ENCODE peak calls at places on chromosome 4, in four cellular contexts. I is HepG2, H is A549, U is GM12878. Y is an unnamed sample.

GRCh38 chr4:12852338-12853307 is 631.5 kb downstream of the RAB28 start:
- DNase-seq in I (peak; percentile 76), U (no peak), H (peak; percentile 23), Y (peak; percentile 49)

GRCh38 chr4:15162046-15162445 is 159.8 kb downstream of the CPEB2 start:
- DNase-seq in U (no peak), I (no peak), H (no peak), Y (no peak)

GRCh38 chr4:7394184-7394575 is 40.5 kb downstream of the PSAPL1 start:
- DNase-seq in I (no peak), U (no peak), H (no peak), Y (no peak)

GRCh38 chr4:10011885-10012284 is 9.4 kb downstream of the SLC2A9 start:
- DNase-seq in H (no peak), I (no peak), U (no peak), Y (no peak)

GRCh38 chr4:77921701-77922100 is 59.1 kb downstream of the MRPL1 start:
- DNase-seq in I (peak; percentile 84), H (peak; percentile 35), U (no peak), Y (peak; percentile 97)

GRCh38 chr4:159210975-159211374 is 108.1 kb downstream of the RAPGEF2 start:
- DNase-seq in H (no peak), I (no peak), U (no peak), Y (no peak)

GRCh38 chr4:74583066-74583700 is 138.2 kb downstream of the AREG start:
- DNase-seq in I (no peak), H (no peak), U (no peak), Y (no peak)

GRCh38 chr4:156475322-156475721 is 496.3 kb downstream of the PDGFC start:
- DNase-seq in H (no peak), I (peak; percentile 15), U (no peak), Y (peak; percentile 69)

GRCh38 chr4:83850435-83850834 is 314.5 kb downstream of the GPAT3 start:
- DNase-seq in U (no peak), H (peak; percentile 12), I (no peak), Y (no peak)

GRCh38 chr4:42627887-42628646 is 28.8 kb downstream of the ATP8A1 start:
- DNase-seq in U (peak; percentile 97), H (no peak), I (no peak), Y (no peak)

GRCh38 chr4:140856692-140857091 is 100.5 kb upstream of the TBC1D9 start:
- DNase-seq in I (no peak), H (no peak), U (no peak), Y (no peak)

DNA sequence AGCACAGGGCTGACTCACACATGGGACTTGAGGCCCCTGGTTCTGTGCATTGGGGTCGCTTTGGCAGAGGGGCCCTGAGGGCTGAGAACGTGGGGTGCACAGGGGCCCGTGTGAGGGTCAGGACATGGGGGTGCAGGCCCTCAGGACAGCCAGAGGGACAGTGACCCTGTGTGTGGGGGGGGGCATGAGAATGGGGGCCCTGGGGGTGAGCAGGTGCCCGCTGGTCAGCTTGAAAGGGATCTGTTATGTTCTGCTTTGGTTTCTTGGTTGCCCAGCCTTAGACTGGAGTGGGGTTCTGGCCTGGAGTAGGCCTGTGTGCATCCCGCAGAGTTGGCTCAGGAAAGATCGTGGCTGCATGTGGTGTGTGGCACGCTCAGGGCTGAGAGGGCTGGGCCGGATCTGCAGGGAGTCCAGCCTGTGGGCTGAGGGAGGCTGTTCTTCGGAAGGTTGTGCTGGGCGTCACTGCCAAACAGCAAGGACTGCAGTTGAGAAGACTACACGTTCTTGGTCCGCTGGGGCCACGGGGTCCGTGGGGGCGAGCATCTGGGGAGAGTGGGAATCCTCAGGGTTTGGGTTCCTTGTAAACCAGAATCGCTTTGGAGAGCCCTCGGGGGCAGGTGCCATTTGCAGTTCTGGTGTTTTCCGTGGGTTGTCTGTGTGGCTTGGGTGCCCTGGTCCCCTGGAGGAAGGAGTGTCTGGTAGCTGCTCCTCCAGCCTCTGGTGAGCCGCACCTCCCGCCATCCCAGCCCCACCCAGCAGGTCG is 15.2 kb upstream of the UVSSA start:
- DNase-seq in U (no peak), I (no peak), H (no peak), Y (no peak)
- TF ChIP-seq MAX in U (no peak), I (no peak), H (no peak), Y (no peak)

DNA sequence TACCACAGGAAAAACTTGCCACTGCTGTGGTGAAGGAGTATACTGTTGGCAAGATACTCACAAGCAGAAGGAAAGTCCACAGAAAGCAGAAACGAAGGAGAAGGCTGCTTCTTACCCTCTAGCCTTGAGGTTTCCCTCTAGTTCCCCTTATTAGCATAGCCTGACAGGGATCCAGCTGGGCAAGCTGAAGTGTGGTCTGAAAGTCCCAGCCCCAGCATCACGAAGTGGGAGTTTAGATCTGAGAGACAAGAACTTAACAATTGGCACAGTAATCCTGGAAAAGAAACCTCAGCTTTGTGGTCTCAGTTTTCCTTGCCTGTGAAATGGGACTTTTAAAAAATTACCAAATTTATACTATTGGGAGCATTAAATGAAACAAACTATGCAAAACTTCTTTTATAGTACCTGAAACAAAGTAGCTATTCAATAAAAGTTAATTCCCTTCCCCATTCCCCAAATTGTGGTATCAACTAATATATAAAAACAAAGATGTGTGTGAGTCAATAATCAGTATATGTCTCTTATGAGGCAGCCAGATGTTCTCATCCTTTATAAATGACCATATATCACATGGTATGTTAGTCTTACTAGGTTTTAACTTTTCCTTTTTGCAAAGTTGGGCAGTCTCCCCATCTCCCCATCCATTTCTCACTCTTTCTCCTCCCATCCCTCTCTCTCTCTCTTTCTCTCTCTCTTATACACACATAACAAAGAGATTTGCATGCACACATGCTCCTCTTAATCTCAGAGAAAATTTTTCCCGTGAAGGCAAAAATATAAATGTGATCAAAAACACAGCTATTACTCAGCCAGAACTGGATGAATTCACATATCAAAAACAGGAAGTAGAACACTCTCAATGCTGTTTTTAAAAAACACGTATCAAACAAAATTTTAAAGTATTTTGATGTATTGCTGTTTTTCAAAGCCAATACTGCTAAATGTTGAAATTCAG is 57.8 kb downstream of the SCFD2 start:
- DNase-seq in H (no peak), U (no peak), I (no peak), Y (peak; percentile 12)
- H3K27ac ChIP-seq in H (no peak overlapping the region), U (peak overlapping the region; percentile 65), I (no peak overlapping the region), Y (no peak overlapping the region)

DNA sequence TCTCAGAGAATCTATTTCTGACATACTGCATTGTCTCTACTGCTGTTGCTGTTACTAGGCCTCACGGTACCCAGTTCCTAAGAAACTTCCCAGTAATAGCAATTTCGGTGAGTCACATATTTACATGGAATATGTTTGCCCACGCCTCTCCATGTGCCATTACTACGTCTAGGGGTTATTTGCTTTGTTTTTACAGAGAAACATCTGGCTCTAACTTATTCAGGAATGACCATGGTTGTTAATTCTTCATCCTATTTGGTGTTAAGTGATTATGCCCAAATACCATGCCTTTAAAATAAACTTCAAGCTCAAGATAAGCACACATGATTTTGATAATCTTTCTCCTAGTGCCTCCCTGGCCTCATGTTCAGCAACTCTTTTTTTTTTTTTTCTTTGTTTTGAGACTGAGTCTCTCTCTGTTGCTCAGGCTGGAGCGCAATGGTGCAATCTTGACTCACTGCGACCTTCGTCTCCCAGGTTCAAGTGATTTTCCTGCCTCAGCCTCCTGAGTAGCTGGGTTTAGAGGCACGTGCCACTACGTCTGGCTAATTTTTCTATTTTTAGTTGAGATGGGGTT is 101.0 kb upstream of the HS3ST1 start:
- DNase-seq in I (no peak), U (no peak), H (no peak), Y (peak; percentile 93)
- TF ChIP-seq MAX in I (no peak), U (no peak), H (no peak), Y (no peak)

GRCh38 chr4:173761938-173762337 is 231.9 kb upstream of the HAND2 start:
- DNase-seq in I (no peak), H (no peak), U (no peak), Y (no peak)
- H3K27ac ChIP-seq in I (no peak overlapping the region), H (no peak overlapping the region), U (no peak overlapping the region), Y (no peak overlapping the region)

GRCh38 chr4:2931765-2932560 is 31.2 kb downstream of the NOP14 start:
- DNase-seq in H (no peak), I (no peak), U (peak; percentile 55), Y (peak; percentile 42)

GRCh38 chr4:2932561-2932950 is 30.6 kb downstream of the NOP14 start:
- DNase-seq in H (no peak), I (no peak), U (no peak), Y (no peak)

GRCh38 chr4:2930135-2930805 is 32.9 kb downstream of the NOP14 start:
- DNase-seq in U (no peak), I (peak; percentile 53), H (no peak), Y (no peak)

GRCh38 chr4:2929469-2929868 is 33.7 kb downstream of the NOP14 start:
- DNase-seq in I (no peak), U (no peak), H (no peak), Y (no peak)

GRCh38 chr4:2930821-2931764 is 32.1 kb downstream of the NOP14 start:
- DNase-seq in U (no peak), I (no peak), H (no peak), Y (no peak)
- TF ChIP-seq MAX in U (no peak), I (no peak), H (no peak), Y (no peak)

GRCh38 chr4:106019771-106020170 is 124.5 kb downstream of the NPNT start:
- DNase-seq in I (no peak), H (no peak), U (no peak), Y (no peak)

GRCh38 chr4:106022454-106022853 is 127.2 kb downstream of the NPNT start:
- DNase-seq in H (no peak), I (no peak), U (no peak), Y (no peak)

GRCh38 chr4:106017975-106018374 is 122.7 kb downstream of the NPNT start:
- DNase-seq in U (no peak), I (no peak), H (no peak), Y (no peak)

GRCh38 chr4:106021737-106022410 is 126.6 kb downstream of the NPNT start:
- DNase-seq in U (no peak), I (no peak), H (no peak), Y (no peak)
- H3K27ac ChIP-seq in U (no peak overlapping the region), I (no peak overlapping the region), H (no peak overlapping the region), Y (no peak overlapping the region)

DNA sequence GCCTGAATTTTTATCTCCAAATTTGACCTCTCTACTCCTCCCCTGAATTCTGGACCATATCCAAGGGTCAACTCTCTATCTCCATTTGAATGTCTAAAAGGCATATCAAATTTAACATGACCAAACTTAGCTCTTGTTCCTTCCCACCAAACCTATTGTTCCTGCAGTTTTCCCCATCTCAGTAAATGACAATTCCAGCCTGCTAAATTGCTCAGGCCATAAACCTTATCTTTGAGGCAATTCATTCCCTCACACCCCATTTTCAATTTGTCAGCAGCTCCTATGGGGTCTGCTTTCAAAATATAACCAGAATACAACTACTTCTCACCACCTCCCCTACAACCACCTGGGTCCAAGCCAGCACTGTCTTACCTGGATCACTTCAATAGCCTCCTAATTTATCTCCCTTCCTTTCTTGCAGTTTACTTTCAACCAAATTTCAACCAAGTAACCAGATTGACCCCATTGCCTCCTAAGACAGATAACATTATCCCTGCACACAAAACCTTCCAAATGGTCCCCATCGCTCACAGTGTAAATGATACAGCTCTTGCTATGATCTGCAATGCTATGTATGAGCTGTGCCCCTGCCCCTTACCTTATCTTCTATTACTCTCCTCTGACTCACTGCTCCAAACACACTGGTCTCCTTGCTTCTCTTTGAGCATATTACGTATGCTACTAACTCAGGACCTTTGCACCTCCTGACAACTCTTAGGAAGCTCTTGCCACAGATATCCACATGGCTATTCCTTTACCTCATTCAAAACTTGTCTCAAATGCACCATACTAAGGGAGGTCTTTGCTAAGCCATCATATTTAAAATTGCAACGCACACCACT is 66.0 kb downstream of the CAMK2D start:
- DNase-seq in H (no peak), U (no peak), I (peak; percentile 28), Y (no peak)
- TF ChIP-seq MAX in H (no peak), U (no peak), I (no peak), Y (no peak)

Y was measured in endothelial cell of umbilical vein.